ENCODE peak calls at places on chromosomes 13 and 19, in eight cellular contexts. W is endodermal cell; B is aorta; A is RWPE2; Z is naive thymus-derived CD4-positive, alpha-beta T cell; X is BJ; R is lung; V is left ventricle myocardium inferior. F is an unnamed sample. For H3K27me3, the result is how much of the 10 kb centered on the place peaks cover.

GRCh38 chr19:48361912-48362311 is 1.8 kb downstream of the TMEM143 start:
- DNase-seq in Z (no peak), R (no peak), W (no peak), B (no peak), V (no peak), X (no peak), A (no peak), F (no peak)

GRCh38 chr19:47414469-47414868 is 4.9 kb downstream of the MEIS3 start:
- DNase-seq in R (no peak), Z (no peak), A (no peak), X (no peak), V (no peak), B (no peak), W (peak), F (no peak)

GRCh38 chr13:88188986-88189385 is 517.8 kb downstream of the SLITRK5 start:
- DNase-seq in X (no peak), Z (no peak), W (no peak), V (no peak), B (no peak), A (no peak), R (no peak), F (no peak)

GRCh38 chr13:43946281-43946680 is 66.6 kb downstream of the LACC1 start:
- DNase-seq in X (no peak), V (no peak), A (no peak), Z (no peak), W (no peak), R (no peak), B (no peak), F (no peak)

GRCh38 chr13:48542581-48543341 is 9.9 kb upstream of the RCBTB2 start:
- DNase-seq in W (peak), R (no peak), B (peak), X (no peak), A (no peak), V (peak), Z (no peak), F (no peak)

GRCh38 chr13:71864094-71864980 is 2.7 kb downstream of the DACH1 start:
- DNase-seq in V (peak), X (no peak), B (peak), R (peak), Z (peak), W (no peak), A (peak), F (peak)

GRCh38 chr13:94268661-94269060 is 210.8 kb downstream of the DCT start:
- DNase-seq in W (no peak), Z (no peak), A (no peak), X (no peak), B (no peak), R (no peak), V (no peak), F (no peak)

GRCh38 chr19:5932146-5932545 is 18.1 kb downstream of the CAPS start:
- DNase-seq in R (no peak), W (no peak), V (no peak), X (no peak), B (no peak), Z (no peak), A (no peak), F (no peak)

GRCh38 chr19:41064974-41065569 is 23.2 kb upstream of the CYP2A13 start:
- DNase-seq in Z (no peak), A (no peak), V (no peak), B (no peak), R (no peak), X (no peak), W (peak), F (no peak)

GRCh38 chr19:56642711-56643459 is at the start of gene SMIM17:
- DNase-seq in Z (no peak), X (no peak), R (no peak), A (no peak), B (no peak), W (no peak), V (no peak), F (no peak)

GRCh38 chr13:77429320-77430142 is 102.6 kb upstream of the MYCBP2 start:
- DNase-seq in W (no peak), B (no peak), A (no peak), X (no peak), V (no peak), Z (no peak), R (no peak), F (no peak)

GRCh38 chr13:98693756-98694155 is 58.7 kb downstream of the SLC15A1 start:
- DNase-seq in R (no peak), B (no peak), Z (no peak), W (no peak), V (no peak), A (no peak), X (no peak), F (no peak)

GRCh38 chr19:10471909-10472308 is 31.2 kb downstream of the KEAP1 start:
- DNase-seq in W (no peak), R (no peak), B (no peak), Z (no peak), A (no peak), X (no peak), V (no peak), F (no peak)

GRCh38 chr13:33229446-33230177 is 55.9 kb downstream of the STARD13 start:
- DNase-seq in V (no peak), Z (no peak), R (no peak), B (no peak), A (no peak), W (no peak), X (peak), F (no peak)

GRCh38 chr13:59861676-59862075 is 302.1 kb downstream of the DIAPH3 start:
- DNase-seq in B (no peak), Z (no peak), R (no peak), V (no peak), X (no peak), W (no peak), A (no peak), F (no peak)

GRCh38 chr19:1247747-1248453 is 483 bp upstream of the MIDN start:
- DNase-seq in R (peak), B (peak), Z (peak), A (no peak), W (peak), V (peak), X (no peak), F (peak)

GRCh38 chr13:101211261-101211660 is 205.0 kb downstream of the NALCN start:
- DNase-seq in R (no peak), V (no peak), B (no peak), Z (no peak), W (no peak), A (no peak), X (no peak), F (no peak)

GRCh38 chr19:54279441-54279962 is 1.4 kb downstream of the LILRB2 start:
- DNase-seq in B (no peak), W (no peak), A (no peak), X (no peak), Z (no peak), R (no peak), V (no peak), F (no peak)
- H3K27me3 ChIP-seq in B (under half), W (under half), A (under half), X (under half), Z (under half), R (under half), V (half or more), F (half or more)

GRCh38 chr19:2294377-2295335 is 12.7 kb upstream of the PEAK3 start:
- DNase-seq in Z (no peak), X (peak), R (no peak), A (no peak), W (no peak), V (no peak), B (peak), F (peak)
- H3K27me3 ChIP-seq in Z (under half), X (under half), R (under half), A (under half), W (half or more), V (half or more), B (under half), F (under half)

GRCh38 chr13:111034811-111035210 is 80.3 kb upstream of the ARHGEF7 start:
- DNase-seq in W (no peak), R (no peak), Z (no peak), A (no peak), B (no peak), X (no peak), V (no peak), F (no peak)

GRCh38 chr13:111038887-111039286 is 76.2 kb upstream of the ARHGEF7 start:
- DNase-seq in R (no peak), W (no peak), B (no peak), V (no peak), Z (no peak), A (no peak), X (no peak), F (no peak)

GRCh38 chr13:111037838-111038397 is 77.2 kb upstream of the ARHGEF7 start:
- DNase-seq in A (no peak), W (no peak), X (no peak), Z (no peak), V (no peak), R (no peak), B (no peak), F (no peak)

GRCh38 chr13:111035861-111036260 is 79.2 kb upstream of the ARHGEF7 start:
- DNase-seq in B (no peak), V (no peak), X (no peak), Z (no peak), A (no peak), W (no peak), R (peak), F (no peak)

GRCh38 chr13:111036665-111037064 is 78.4 kb upstream of the ARHGEF7 start:
- DNase-seq in X (no peak), R (no peak), B (no peak), A (no peak), W (no peak), Z (no peak), V (no peak), F (no peak)
- H3K27me3 ChIP-seq in X (under half), R (under half), B (under half), A (under half), W (under half), Z (under half), V (under half), F (under half)

DNA sequence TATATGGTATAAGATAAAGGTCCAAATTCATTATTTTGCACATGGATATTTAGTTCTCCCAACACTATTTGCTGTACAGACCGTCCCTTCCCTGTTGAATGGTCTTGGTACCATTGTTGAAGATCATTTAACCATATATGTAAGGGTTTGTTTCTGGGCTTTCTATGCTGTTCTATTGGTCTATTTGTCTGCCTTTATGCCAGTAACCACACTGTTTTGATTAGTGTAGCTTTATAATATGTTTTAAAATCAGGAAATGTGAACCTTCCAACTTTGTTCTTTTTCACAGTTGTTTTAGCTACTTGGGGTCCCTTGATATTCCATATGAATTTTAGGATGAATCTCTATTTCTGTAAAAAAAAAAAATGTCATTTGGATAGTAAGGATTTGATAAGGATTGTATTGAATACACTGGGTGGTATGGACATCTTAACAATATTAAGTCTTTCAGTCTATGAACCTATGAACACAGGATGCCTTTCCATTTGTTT is 16.9 kb downstream of the IFT88 start:
- DNase-seq in V (no peak), W (no peak), R (no peak), X (no peak), Z (no peak), B (no peak), A (no peak), F (no peak)
- H3K27me3 ChIP-seq in V (under half), W (under half), R (under half), X (under half), Z (under half), B (under half), A (under half), F (under half)

GRCh38 chr13:31119526-31119925 is 42.2 kb downstream of the HSPH1 start:
- DNase-seq in R (no peak), A (no peak), W (no peak), X (no peak), Z (no peak), V (no peak), B (no peak), F (no peak)
- H3K27me3 ChIP-seq in R (under half), A (under half), W (under half), X (under half), Z (under half), V (under half), B (under half), F (under half)

GRCh38 chr19:18776736-18777135 is 14.4 kb downstream of the COMP start:
- DNase-seq in Z (no peak), B (no peak), A (peak), R (no peak), X (no peak), W (no peak), V (no peak), F (no peak)

GRCh38 chr19:18778826-18779354 is 12.2 kb downstream of the COMP start:
- DNase-seq in V (no peak), X (no peak), B (no peak), A (no peak), W (no peak), R (no peak), Z (no peak), F (no peak)

GRCh38 chr19:18777156-18777724 is 13.9 kb downstream of the COMP start:
- DNase-seq in X (no peak), Z (no peak), V (no peak), B (no peak), R (no peak), A (no peak), W (no peak), F (no peak)

GRCh38 chr19:18776288-18776594 is 14.9 kb downstream of the COMP start:
- DNase-seq in B (no peak), X (no peak), V (no peak), Z (no peak), W (no peak), A (no peak), R (no peak), F (no peak)

DNA sequence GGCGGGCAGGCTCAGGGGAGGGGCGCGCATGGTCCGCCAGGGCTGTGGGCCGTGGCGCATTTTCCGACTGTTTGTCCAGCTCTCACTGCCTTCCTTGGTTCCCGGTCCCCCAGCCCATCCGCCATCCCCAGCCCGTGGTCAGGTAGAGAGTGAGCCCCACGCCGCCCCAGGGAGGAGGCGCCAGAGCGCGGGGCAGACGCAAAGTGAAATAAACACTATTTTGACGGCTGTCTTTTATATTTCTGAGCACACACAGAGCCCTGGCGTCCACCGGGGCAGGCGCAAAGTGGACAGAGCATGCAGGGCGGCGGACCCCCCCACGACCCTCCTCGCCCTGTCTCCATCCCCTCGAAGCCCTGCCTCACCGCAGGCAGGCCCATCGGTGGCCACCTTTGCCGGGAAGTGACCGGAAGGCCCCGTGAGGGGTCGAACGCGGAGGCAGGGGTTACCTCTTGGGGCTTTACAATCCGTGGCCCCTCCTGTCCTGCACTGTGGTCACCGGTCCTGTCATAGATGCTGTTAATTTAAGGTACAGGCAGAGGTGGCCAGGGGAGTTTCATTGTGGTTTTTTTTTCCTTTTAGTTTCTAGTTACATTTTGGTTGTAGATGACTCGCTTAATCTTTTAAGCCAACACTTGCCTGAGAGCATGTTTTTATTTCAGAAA is 13.2 kb downstream of the COMP start:
- DNase-seq in B (no peak), V (no peak), W (no peak), Z (no peak), A (no peak), X (no peak), R (no peak), F (no peak)
- H3K27me3 ChIP-seq in B (under half), V (under half), W (half or more), Z (under half), A (under half), X (under half), R (under half), F (under half)

DNA sequence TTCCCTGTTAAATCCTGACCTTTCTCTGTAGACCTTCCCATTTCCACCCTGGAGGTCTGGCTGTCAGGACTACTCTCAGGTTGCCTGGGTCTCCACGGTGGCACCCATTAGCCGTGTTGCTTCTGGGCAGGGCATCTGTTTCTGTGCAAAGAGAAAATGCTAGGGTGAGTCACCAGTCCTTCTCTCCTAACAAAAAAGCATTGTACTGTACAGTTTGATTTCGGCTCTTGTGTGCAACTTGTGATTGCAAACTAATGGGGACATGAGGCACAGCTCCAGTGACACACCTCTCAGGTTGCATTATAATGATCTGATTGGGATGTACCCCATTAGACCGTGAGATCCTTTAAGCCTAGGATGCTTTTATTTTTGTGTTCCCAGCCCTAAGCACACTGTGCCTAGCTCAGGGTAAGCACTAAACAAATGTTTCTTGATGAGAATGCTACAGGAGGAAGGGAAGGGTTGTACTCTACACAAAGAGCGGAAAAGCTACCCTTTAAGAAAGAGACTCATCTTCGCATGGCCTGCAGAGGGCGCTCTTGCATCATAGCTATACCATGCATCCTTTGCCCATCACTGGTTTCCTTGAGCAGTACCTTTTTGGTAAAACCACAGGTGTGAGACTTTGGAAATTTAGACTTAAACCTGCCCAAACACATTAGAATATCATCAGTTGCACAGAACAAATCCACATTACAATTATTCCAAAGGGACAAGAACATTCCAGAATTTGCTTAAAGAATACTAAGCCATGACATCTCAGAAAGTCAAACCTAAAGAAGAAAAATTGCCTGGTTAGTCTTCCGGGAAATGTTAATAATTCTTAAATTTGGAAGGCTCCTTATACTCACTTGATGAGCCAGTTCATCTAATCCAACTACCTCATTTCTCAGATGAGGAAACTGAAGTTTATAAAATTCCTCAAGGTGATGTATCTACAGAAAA is 20.3 kb upstream of the TRIM13 start:
- DNase-seq in V (peak), Z (peak), A (no peak), R (peak), W (peak), B (peak), X (no peak), F (peak)
- H3K27me3 ChIP-seq in V (under half), Z (under half), A (under half), R (under half), W (under half), B (under half), X (under half), F (under half)

GRCh38 chr13:112071902-112072530 is 5.1 kb downstream of the SOX1 start:
- DNase-seq in A (no peak), V (no peak), X (no peak), W (no peak), B (no peak), R (no peak), Z (no peak), F (no peak)
- H3K27me3 ChIP-seq in A (half or more), V (half or more), X (under half), W (half or more), B (under half), R (half or more), Z (under half), F (half or more)

GRCh38 chr19:4780860-4781259 is 10.7 kb upstream of the FEM1A start:
- DNase-seq in X (no peak), Z (no peak), R (no peak), B (no peak), A (no peak), W (no peak), V (no peak), F (no peak)
- H3K27me3 ChIP-seq in X (under half), Z (under half), R (under half), B (under half), A (under half), W (under half), V (under half), F (under half)

F was measured in spleen.